ENCODE peak calls at places on chromosomes 6 and 20, in four cellular contexts. F, G, O and U are unnamed samples. For H3K27me3, the result is how much of the 10 kb centered on the place peaks cover.

GRCh38 chr6:12748411-12748810 is 31.8 kb downstream of the PHACTR1 start:
- DNase-seq in F (peak), O (no peak), G (no peak), U (no peak)

GRCh38 chr20:15756401-15756800 is 816.8 kb downstream of the KIF16B start:
- DNase-seq in O (no peak), F (no peak), G (no peak), U (no peak)

GRCh38 chr6:158056355-158056754 is 74.7 kb downstream of the SYNJ2 start:
- DNase-seq in G (no peak), F (no peak), O (no peak), U (no peak)

GRCh38 chr6:52790841-52791240 is 12.8 kb downstream of the GSTA1 start:
- DNase-seq in F (no peak), G (no peak), O (no peak), U (no peak)

GRCh38 chr6:125906158-125906998 is 50.2 kb upstream of the HINT3 start:
- DNase-seq in O (peak), F (peak), G (peak), U (no peak)

GRCh38 chr6:166927942-166928643 is 28.3 kb downstream of the RNASET2 start:
- DNase-seq in F (no peak), O (no peak), G (no peak), U (no peak)

GRCh38 chr20:34458631-34459030 is 57.6 kb upstream of the DYNLRB1 start:
- DNase-seq in F (no peak), O (no peak), G (no peak), U (peak)

GRCh38 chr6:170416303-170416702 is 109.7 kb downstream of the FAM120B start:
- DNase-seq in G (no peak), F (no peak), O (no peak), U (no peak)

GRCh38 chr6:20409427-20409971 is 7.8 kb downstream of the E2F3 start:
- DNase-seq in O (no peak), G (no peak), F (no peak), U (no peak)

GRCh38 chr6:13593720-13594119 is 19.3 kb downstream of the SIRT5 start:
- DNase-seq in O (no peak), F (no peak), G (no peak), U (peak)

GRCh38 chr6:139763468-139764214 is 389.2 kb upstream of the CITED2 start:
- DNase-seq in F (no peak), O (no peak), G (no peak), U (no peak)

GRCh38 chr20:32285621-32286334 is 8.3 kb downstream of the KIF3B start:
- DNase-seq in F (no peak), O (no peak), G (peak), U (no peak)

GRCh38 chr6:106244521-106244920 is 81.0 kb downstream of the ATG5 start:
- DNase-seq in O (no peak), F (no peak), G (no peak), U (no peak)

GRCh38 chr6:43203718-43204095 is 21.7 kb downstream of the CUL9 start:
- DNase-seq in F (no peak), O (no peak), G (no peak), U (no peak)

GRCh38 chr6:141370438-141370837 is 762.3 kb upstream of the GJE1 start:
- DNase-seq in O (no peak), G (no peak), F (no peak), U (no peak)

GRCh38 chr6:21100959-21101358 is 492.6 kb upstream of the SOX4 start:
- DNase-seq in G (no peak), O (no peak), F (no peak), U (no peak)

GRCh38 chr20:54922636-54923035 is 447.2 kb downstream of the DOK5 start:
- DNase-seq in F (no peak), O (no peak), G (no peak), U (no peak)

GRCh38 chr6:38143191-38144154 is 323.9 kb downstream of the ZFAND3 start:
- DNase-seq in O (no peak), F (no peak), G (peak), U (no peak)

GRCh38 chr20:9903048-9903651 is 64.3 kb upstream of the PAK5 start:
- DNase-seq in F (peak), G (peak), O (peak), U (peak)

GRCh38 chr6:34970487-34970886 is 81.4 kb downstream of the ANKS1A start:
- DNase-seq in F (no peak), O (no peak), G (no peak), U (peak)

GRCh38 chr6:111938710-111939109 is 65.5 kb upstream of the FYN start:
- DNase-seq in O (no peak), G (no peak), F (no peak), U (peak)

GRCh38 chr6:77457720-77458349 is 5.5 kb downstream of the HTR1B start:
- DNase-seq in O (peak), G (peak), F (peak), U (peak)

DNA sequence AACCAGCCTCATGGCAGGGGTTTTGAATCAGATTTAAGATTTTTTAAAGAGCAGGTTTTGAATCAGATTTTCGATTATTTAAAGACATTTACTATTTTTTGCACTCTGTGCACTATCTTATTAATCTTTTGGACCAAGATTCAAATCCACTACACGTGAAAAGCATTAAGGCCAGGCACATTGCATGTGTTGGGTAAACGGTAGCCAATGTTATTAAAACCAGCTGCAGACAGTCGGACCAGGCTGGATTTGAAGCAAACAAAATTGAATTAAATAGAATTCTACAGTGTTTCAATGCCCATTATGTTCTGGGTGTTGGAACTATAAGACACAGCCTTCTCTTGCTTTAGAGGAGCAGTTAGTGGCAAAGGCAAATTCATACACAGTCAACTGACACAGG is 7.7 kb downstream of the HLA-DOA start:
- DNase-seq in O (no peak), F (no peak), G (no peak), U (no peak)
- H3K27me3 ChIP-seq in O (under half), F (under half), G (under half), U (under half)

GRCh38 chr6:116847234-116847633 is 18.4 kb upstream of the GPRC6A start:
- DNase-seq in O (no peak), F (no peak), G (peak), U (peak)
- TF ChIP-seq CTCF in O (peak), F (peak), G (peak), U (no peak)

GRCh38 chr6:50849781-50850180 is 31.1 kb downstream of the TFAP2B start:
- DNase-seq in F (peak), O (no peak), G (no peak), U (no peak)

GRCh38 chr6:50851269-50851847 is 32.7 kb downstream of the TFAP2B start:
- DNase-seq in O (peak), F (peak), G (peak), U (no peak)

GRCh38 chr6:50850223-50850751 is 31.6 kb downstream of the TFAP2B start:
- DNase-seq in G (peak), O (peak), F (peak), U (peak)

GRCh38 chr6:50849016-50849748 is 30.5 kb downstream of the TFAP2B start:
- DNase-seq in O (peak), G (no peak), F (peak), U (no peak)

GRCh38 chr6:50850860-50851259 is 32.2 kb downstream of the TFAP2B start:
- DNase-seq in O (peak), F (peak), G (peak), U (no peak)
- H3K27me3 ChIP-seq in O (half or more), F (half or more), G (half or more), U (under half)

DNA sequence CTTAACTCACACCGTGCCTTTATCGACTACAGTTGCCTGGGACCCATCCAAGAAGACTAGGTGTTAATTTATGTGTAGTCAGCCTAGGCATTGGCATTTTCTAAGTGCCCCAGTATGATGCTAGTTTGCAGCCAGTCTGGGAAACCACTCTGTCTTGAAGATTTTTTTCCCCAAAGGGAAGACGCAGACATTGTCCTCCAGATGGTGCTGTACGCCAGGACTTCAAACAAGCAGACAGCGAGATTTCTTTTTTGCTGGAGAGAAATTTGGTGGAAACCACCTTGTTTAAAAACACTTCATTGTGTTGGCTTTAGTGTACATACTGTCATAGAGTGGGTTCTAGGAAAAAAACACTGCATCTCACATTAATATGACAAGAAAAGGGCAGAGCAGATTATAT is 30.0 kb downstream of the ALDH5A1 start:
- DNase-seq in O (peak), F (peak), G (peak), U (peak)
- TF ChIP-seq CTCF in O (peak), F (peak), G (peak), U (peak)

DNA sequence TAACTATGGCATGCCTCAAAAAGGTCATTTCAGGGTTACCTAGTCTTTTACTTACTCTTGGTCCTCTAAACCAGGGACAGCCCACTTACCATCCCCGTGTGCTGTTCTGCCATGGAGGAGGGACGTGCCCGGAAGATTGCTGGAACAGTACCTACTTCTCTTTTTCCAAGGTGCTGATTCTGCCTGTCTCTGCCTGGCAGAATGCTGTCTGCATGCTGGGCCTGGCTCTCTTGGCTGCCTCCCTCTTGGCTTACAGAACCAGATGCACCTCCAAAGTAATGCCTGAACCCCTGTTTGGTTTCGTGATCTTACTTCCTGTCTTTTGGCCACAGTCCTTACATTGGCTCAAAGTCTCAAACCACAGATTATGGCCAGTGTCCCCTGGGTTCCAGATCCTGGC is 120.7 kb upstream of the NT5E start:
- DNase-seq in F (no peak), G (no peak), O (no peak), U (no peak)
- H3K27me3 ChIP-seq in F (under half), G (under half), O (under half), U (under half)

GRCh38 chr20:61874421-61875068 is 191.1 kb downstream of the TAF4 start:
- DNase-seq in O (peak), G (peak), F (peak), U (peak)
- TF ChIP-seq CTCF in O (peak), G (peak), F (peak), U (peak)